ENCODE peak calls at places on chromosomes 6 and 20, in ten cellular contexts. M is DMS153; V is CD4-positive, alpha-beta T cell; H is lung microvascular endothelial cell; F is iris pigment epithelial cell; G is T-helper 9 cell; Q is amniotic stem cell; O is kidney epithelial cell; C is astrocyte of the spinal cord; Z is activated naive CD8-positive, alpha-beta T cell treated with anti-CD3 and anti-CD28 coated beads, Interleukin-2, amount 50 U/mL, for 16 hours. A is an unnamed sample.

GRCh38 chr20:58086763-58087566 is 141.5 kb downstream of the ANKRD60 start:
- DNase-seq in M (peak), V (no peak), H (peak), F (peak), G (no peak), Q (no peak), O (no peak), C (peak), Z (no peak), A (no peak)

GRCh38 chr20:1469925-1470571 is 3.4 kb upstream of the NSFL1C start:
- DNase-seq in M (peak), V (no peak), H (peak), F (peak), G (no peak), Q (peak), O (peak), C (peak), Z (no peak), A (no peak)

GRCh38 chr6:159533568-159533967 is 159.5 kb downstream of the SOD2 start:
- DNase-seq in M (no peak), V (no peak), H (no peak), F (peak), G (no peak), Q (peak), O (no peak), C (peak), Z (no peak), A (no peak)

GRCh38 chr6:76774750-76775396 is 688.4 kb downstream of the HTR1B start:
- DNase-seq in M (no peak), V (no peak), H (peak), F (peak), G (no peak), Q (no peak), O (no peak), C (no peak), Z (no peak), A (no peak)

GRCh38 chr20:63060057-63060991 is 53.6 kb upstream of the BHLHE23 start:
- DNase-seq in M (peak), V (peak), H (peak), F (peak), G (no peak), Q (no peak), O (no peak), C (no peak), Z (no peak), A (no peak)

GRCh38 chr6:165227644-165228329 is 81.6 kb downstream of the C6orf118 start:
- DNase-seq in M (no peak), V (no peak), H (no peak), F (peak), G (no peak), Q (no peak), O (peak), C (peak), Z (no peak), A (no peak)

GRCh38 chr20:49675368-49676151 is 38.1 kb downstream of the B4GALT5 start:
- DNase-seq in M (no peak), V (no peak), H (no peak), F (peak), G (no peak), Q (no peak), O (peak), C (no peak), Z (no peak), A (no peak)

GRCh38 chr6:123415844-123416468 is 220.8 kb downstream of the TRDN start:
- DNase-seq in M (peak), V (no peak), H (peak), F (peak), G (no peak), Q (peak), O (peak), C (peak), Z (no peak), A (no peak)

GRCh38 chr6:28658475-28659249 is 133.0 kb downstream of the GPX5 start:
- DNase-seq in M (no peak), V (no peak), H (peak), F (peak), G (no peak), Q (no peak), O (no peak), C (no peak), Z (no peak), A (no peak)

A was measured in activated T-helper 1 cell treated with Interleukin-2 at 50 U/mL for 16 hours.